ENCODE peak calls at places on chromosomes 2 and 18, in four cellular contexts. Z is H9, Q is A549, S is IMR-90. A is an unnamed sample.

GRCh38 chr2:191321861-191322662 is 76.9 kb downstream of the MYO1B start:
- DNase-seq in Z (peak), Q (no peak), S (peak), A (no peak)

GRCh38 chr2:190407662-190408537 is at the start of gene MFSD6:
- DNase-seq in Z (peak), Q (peak), S (no peak), A (peak)

GRCh38 chr2:11807156-11808015 is 61.0 kb downstream of the LPIN1 start:
- DNase-seq in Z (peak), Q (no peak), S (no peak), A (no peak)

GRCh38 chr2:48946444-48947048 is 191.0 kb upstream of the LHCGR start:
- DNase-seq in Z (peak), Q (peak), S (peak), A (no peak)

GRCh38 chr18:36085195-36085594 is 17.8 kb upstream of the RPRD1A start:
- DNase-seq in Z (no peak), Q (no peak), S (no peak), A (no peak)

GRCh38 chr2:177717831-177718618 is 325.5 kb downstream of the AGPS start:
- DNase-seq in Z (no peak), Q (no peak), S (no peak), A (no peak)

GRCh38 chr2:197147942-197148341 is 162.6 kb downstream of the ANKRD44 start:
- DNase-seq in Z (no peak), Q (no peak), S (no peak), A (no peak)

GRCh38 chr18:3401669-3402620 is 48.0 kb upstream of the TGIF1 start:
- DNase-seq in Z (no peak), Q (no peak), S (no peak), A (peak)

GRCh38 chr18:12309683-12310198 is 1.7 kb downstream of the TUBB6 start:
- DNase-seq in Z (no peak), Q (no peak), S (no peak), A (no peak)

GRCh38 chr2:128310761-128311160 is 7.9 kb downstream of the HS6ST1 start:
- DNase-seq in Z (no peak), Q (no peak), S (no peak), A (peak)

GRCh38 chr2:238818576-238818975 is 29.3 kb upstream of the TWIST2 start:
- DNase-seq in Z (no peak), Q (no peak), S (peak), A (no peak)

GRCh38 chr2:181076666-181077065 is 96.3 kb downstream of the UBE2E3 start:
- DNase-seq in Z (no peak), Q (no peak), S (no peak), A (no peak)

GRCh38 chr2:23540804-23541360 is 155.9 kb downstream of the KLHL29 start:
- DNase-seq in Z (no peak), Q (no peak), S (no peak), A (no peak)

GRCh38 chr2:101759162-101759561 is 61.7 kb downstream of the MAP4K4 start:
- DNase-seq in Z (no peak), Q (peak), S (peak), A (peak)

GRCh38 chr18:48536516-48536915 is 2.3 kb upstream of the CTIF start:
- DNase-seq in Z (peak), Q (no peak), S (no peak), A (no peak)

GRCh38 chr2:71778514-71779305 is 325.3 kb downstream of the DYSF start:
- DNase-seq in Z (no peak), Q (peak), S (no peak), A (peak)

GRCh38 chr2:240505946-240506345 is 51.8 kb downstream of the ANKMY1 start:
- DNase-seq in Z (peak), Q (no peak), S (no peak), A (peak)

GRCh38 chr2:68359889-68360288 is 5.2 kb upstream of the PLEK start:
- DNase-seq in Z (no peak), Q (no peak), S (no peak), A (peak)
- TF ChIP-seq CTCF in Z (peak), Q (no peak), S (peak), A (peak)

GRCh38 chr18:59835656-59836379 is 64.0 kb upstream of the PMAIP1 start:
- DNase-seq in Z (peak), Q (no peak), S (peak), A (no peak)

GRCh38 chr18:59839241-59839640 is 60.6 kb upstream of the PMAIP1 start:
- DNase-seq in Z (no peak), Q (no peak), S (no peak), A (no peak)

GRCh38 chr18:59842947-59843346 is 56.8 kb upstream of the PMAIP1 start:
- DNase-seq in Z (no peak), Q (no peak), S (no peak), A (no peak)

GRCh38 chr18:59837586-59837985 is 62.2 kb upstream of the PMAIP1 start:
- DNase-seq in Z (peak), Q (peak), S (peak), A (peak)

GRCh38 chr18:59839931-59840685 is 59.7 kb upstream of the PMAIP1 start:
- DNase-seq in Z (no peak), Q (no peak), S (no peak), A (peak)
- H3K4me2 ChIP-seq in Z (no peak), Q (no peak), S (no peak), A (no peak)

GRCh38 chr2:229712125-229712524 is 2.2 kb downstream of the DNER start:
- DNase-seq in Z (no peak), Q (peak), S (peak), A (peak)
- TF ChIP-seq CTCF in Z (no peak), Q (peak), S (peak), A (peak)

DNA sequence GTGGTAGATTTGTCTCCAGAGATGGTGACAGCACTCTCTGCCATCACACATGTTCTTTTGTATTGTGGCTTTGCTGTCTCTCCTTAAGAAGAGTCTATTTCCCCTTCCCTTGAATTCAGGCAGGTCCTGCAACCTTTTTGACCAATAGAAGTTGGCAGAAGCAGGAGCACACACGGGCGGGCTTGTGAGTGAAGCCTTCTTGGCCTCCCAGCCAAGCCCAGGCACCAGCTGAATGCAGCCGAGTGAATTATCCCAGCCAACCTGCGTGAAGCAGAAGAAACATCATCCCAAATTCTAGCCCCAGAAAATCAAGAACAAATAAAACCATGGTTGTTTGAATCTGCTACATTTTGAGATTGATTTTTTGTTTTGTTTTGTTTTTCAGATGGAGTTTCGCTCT is 107.7 kb upstream of the COPS8 start:
- DNase-seq in Z (no peak), Q (no peak), S (no peak), A (no peak)
- H3K4me2 ChIP-seq in Z (no peak), Q (no peak), S (no peak), A (no peak)

GRCh38 chr2:203097735-203098134 is 83.1 kb downstream of the NBEAL1 start:
- DNase-seq in Z (no peak), Q (peak), S (peak), A (no peak)
- TF ChIP-seq CTCF in Z (peak), Q (peak), S (peak), A (peak)